ENCODE peak calls at places on chromosome 20, in six cellular contexts. F, N, V, C, R and E are unnamed samples. For H3K27me3, the result is how much of the 10 kb centered on the place peaks cover.

GRCh38 chr20:51335329-51335841 is 207.1 kb downstream of the NFATC2 start:
- DNase-seq in R (peak), C (no peak), N (no peak), F (no peak), V (no peak), E (no peak)

GRCh38 chr20:32207211-32207625 is 325 bp downstream of the PLAGL2 start:
- DNase-seq in N (no peak), R (no peak), C (no peak), V (no peak), F (no peak), E (no peak)

GRCh38 chr20:4726710-4727391 is 5.1 kb downstream of the PRND start:
- DNase-seq in N (no peak), C (no peak), V (no peak), F (no peak), R (peak), E (peak)

GRCh38 chr20:63470410-63470809 is 2.0 kb downstream of the KCNQ2 start:
- DNase-seq in V (no peak), F (no peak), C (no peak), N (no peak), R (no peak), E (no peak)

GRCh38 chr20:33521461-33521860 is 31.6 kb downstream of the CBFA2T2 start:
- DNase-seq in R (no peak), N (no peak), F (no peak), C (no peak), V (no peak), E (no peak)

GRCh38 chr20:20017001-20017851 is at the start of gene NAA20:
- DNase-seq in N (peak), F (peak), C (peak), R (peak), V (peak), E (peak)

GRCh38 chr20:63494084-63494419 is 4.8 kb downstream of the EEF1A2 start:
- DNase-seq in F (no peak), V (no peak), C (no peak), R (no peak), N (no peak), E (no peak)

GRCh38 chr20:38127920-38128528 is 37.0 kb downstream of the TGM2 start:
- DNase-seq in N (no peak), R (no peak), V (no peak), F (peak), C (no peak), E (no peak)

GRCh38 chr20:39453890-39454289 is 491.7 kb downstream of the DHX35 start:
- DNase-seq in N (no peak), V (no peak), F (no peak), R (no peak), C (no peak), E (no peak)

GRCh38 chr20:35939264-35939663 is 15.0 kb downstream of the SCAND1 start:
- DNase-seq in N (no peak), R (no peak), C (no peak), V (no peak), F (no peak), E (no peak)

GRCh38 chr20:48015136-48015925 is 230.1 kb upstream of the SULF2 start:
- DNase-seq in R (peak), V (no peak), F (no peak), N (no peak), C (no peak), E (peak)

GRCh38 chr20:14950633-14951032 is 613.2 kb upstream of the FLRT3 start:
- DNase-seq in F (no peak), C (no peak), N (no peak), V (no peak), R (no peak), E (no peak)

GRCh38 chr20:44646641-44647274 is 4.7 kb downstream of the ADA start:
- DNase-seq in N (no peak), F (no peak), C (no peak), V (no peak), R (peak), E (no peak)

GRCh38 chr20:61297981-61298380 is 45.9 kb downstream of the CDH4 start:
- DNase-seq in C (no peak), R (peak), F (no peak), N (no peak), V (no peak), E (no peak)

GRCh38 chr20:40442181-40442963 is 246.7 kb downstream of the MAFB start:
- DNase-seq in F (no peak), N (no peak), C (peak), V (no peak), R (no peak), E (no peak)

GRCh38 chr20:33660685-33661058 is 1.5 kb upstream of the C20orf144 start:
- DNase-seq in C (no peak), F (peak), N (no peak), V (no peak), R (no peak), E (no peak)

GRCh38 chr20:52536040-52536439 is 344.5 kb upstream of the ZFP64 start:
- DNase-seq in R (no peak), F (no peak), C (no peak), V (no peak), N (no peak), E (no peak)

GRCh38 chr20:46350201-46350985 is 42.1 kb upstream of the CDH22 start:
- DNase-seq in V (no peak), R (peak), F (no peak), N (no peak), C (peak), E (peak)

GRCh38 chr20:64099086-64099786 is 8.1 kb downstream of the NPBWR2 start:
- DNase-seq in C (no peak), F (no peak), V (no peak), N (no peak), R (no peak), E (no peak)

GRCh38 chr20:62609811-62610757 is 32.2 kb upstream of the SLCO4A1 start:
- DNase-seq in N (no peak), R (no peak), F (no peak), V (no peak), C (no peak), E (no peak)

GRCh38 chr20:44610313-44610965 is 28.1 kb downstream of the PKIG start:
- DNase-seq in C (no peak), F (no peak), R (no peak), N (no peak), V (no peak), E (no peak)

GRCh38 chr20:45269754-45270270 is 15.4 kb upstream of the SLPI start:
- DNase-seq in V (no peak), R (no peak), C (no peak), N (no peak), F (no peak), E (no peak)

GRCh38 chr20:41408131-41408789 is 41.6 kb upstream of the EMILIN3 start:
- DNase-seq in V (no peak), N (no peak), C (no peak), R (no peak), F (no peak), E (no peak)

GRCh38 chr20:40489886-40490285 is 199.2 kb downstream of the MAFB start:
- DNase-seq in C (no peak), R (peak), F (no peak), V (no peak), N (no peak), E (no peak)

GRCh38 chr20:11063459-11063858 is 389.7 kb upstream of the JAG1 start:
- DNase-seq in C (no peak), R (no peak), F (no peak), V (no peak), N (no peak), E (no peak)

GRCh38 chr20:41173161-41173721 is 35.9 kb downstream of the PLCG1 start:
- DNase-seq in R (peak), F (peak), C (peak), V (peak), N (peak), E (no peak)

GRCh38 chr20:63045991-63046390 is 39.2 kb upstream of the BHLHE23 start:
- DNase-seq in V (peak), N (no peak), C (no peak), R (no peak), F (peak), E (no peak)

GRCh38 chr20:2143594-2143993 is 42.0 kb downstream of the STK35 start:
- DNase-seq in V (no peak), F (no peak), R (no peak), N (no peak), C (no peak), E (no peak)

GRCh38 chr20:43820742-43821330 is 93.8 kb upstream of the TOX2 start:
- DNase-seq in C (no peak), R (no peak), V (no peak), F (no peak), N (no peak), E (no peak)

GRCh38 chr20:42747765-42748411 is 441.8 kb downstream of the PTPRT start:
- DNase-seq in N (no peak), R (no peak), V (no peak), C (no peak), F (no peak), E (no peak)

GRCh38 chr20:59001449-59002171 is 5.4 kb downstream of the CTSZ start:
- DNase-seq in R (no peak), C (no peak), V (peak), N (no peak), F (no peak), E (no peak)
- TF ChIP-seq CTCF in R (no peak), C (no peak), V (no peak), N (no peak), F (no peak), E (no peak)

DNA sequence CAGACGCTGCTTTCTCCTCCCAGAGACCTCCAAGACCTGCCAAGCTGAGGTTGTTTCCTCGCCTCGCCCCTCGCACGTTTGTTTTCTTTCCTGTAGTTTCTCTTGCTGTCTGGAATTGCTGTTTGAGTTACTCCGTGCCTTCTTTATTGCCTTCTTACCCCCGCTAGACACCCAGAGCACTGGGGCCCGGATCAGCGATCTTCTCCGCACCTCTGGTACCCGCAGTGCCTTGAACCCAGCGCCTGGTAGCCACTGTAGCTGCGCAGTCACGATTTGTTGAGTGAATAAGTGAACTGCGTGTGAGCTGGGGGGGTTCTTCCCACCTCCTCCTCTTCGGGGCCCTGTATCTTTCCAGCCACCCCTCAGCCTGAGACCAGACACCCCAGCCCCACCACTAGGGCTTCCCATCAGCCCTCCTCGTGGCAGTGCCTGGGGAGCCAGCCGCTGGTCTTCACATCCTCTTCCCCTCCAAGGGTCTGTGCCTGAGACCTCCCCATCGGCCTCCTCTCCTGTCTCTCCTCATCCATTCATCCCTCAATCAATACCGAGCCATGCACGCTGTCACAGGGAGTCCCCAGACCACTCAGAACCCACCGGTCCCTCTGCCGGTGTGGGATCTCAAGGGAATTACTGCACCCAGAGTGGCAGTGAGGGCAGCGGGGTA is 849 bp upstream of the BMP7 start:
- DNase-seq in R (no peak), N (no peak), V (no peak), C (no peak), F (no peak), E (no peak)
- H3K27me3 ChIP-seq in R (half or more), N (under half), V (half or more), C (under half), F (half or more), E (under half)

DNA sequence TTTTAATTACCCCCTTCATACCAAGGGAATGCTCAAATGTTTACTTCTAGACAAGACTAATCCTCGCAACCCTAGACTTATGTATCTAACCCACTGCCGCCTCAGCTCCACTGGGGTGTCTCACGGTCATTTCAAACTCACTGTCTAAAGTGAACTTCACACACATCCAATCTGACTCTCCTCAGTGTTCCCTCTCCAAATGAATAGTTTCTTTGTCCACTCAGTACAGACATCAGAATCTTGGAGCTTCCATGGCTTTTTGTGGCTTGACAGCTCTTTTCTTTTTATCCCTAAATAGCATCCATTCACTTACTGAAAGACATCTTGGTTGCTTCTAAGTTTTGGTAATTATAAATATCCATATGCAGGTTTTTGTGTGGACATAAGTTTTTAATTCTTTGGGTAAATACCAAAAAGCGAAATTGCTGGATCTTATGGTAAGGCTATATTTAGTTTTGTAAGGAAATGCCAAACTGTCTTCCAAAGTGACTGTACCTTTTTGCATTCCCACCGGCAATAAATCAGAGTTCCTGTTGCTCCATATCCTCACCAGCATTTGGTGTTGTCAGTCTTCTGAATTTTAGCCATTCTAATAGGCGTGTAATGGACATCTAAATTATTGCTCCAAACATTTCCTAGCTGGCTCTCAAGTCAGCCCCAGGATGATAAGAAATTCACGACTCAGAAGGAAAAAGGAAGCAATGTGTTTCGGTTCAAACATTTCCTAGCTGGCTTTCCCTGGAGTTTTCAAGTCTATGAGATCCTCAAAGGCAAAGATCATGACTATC is 73.1 kb downstream of the DNAAF9 start:
- DNase-seq in R (no peak), C (no peak), N (no peak), V (no peak), F (no peak), E (no peak)
- TF ChIP-seq CTCF in R (no peak), C (no peak), N (no peak), V (no peak), F (no peak), E (no peak)

GRCh38 chr20:49464556-49464955 is 17.9 kb downstream of the KCNB1 start:
- DNase-seq in R (no peak), V (no peak), N (no peak), F (no peak), C (no peak), E (no peak)
- H3K27me3 ChIP-seq in R (under half), V (under half), N (under half), F (under half), C (under half), E (under half)